ENCODE peak calls at places on chromosome 6, in five cellular contexts. One of them, this sample, is unnamed.

GRCh38 chr6:133230022-133230421 is 11.1 kb upstream of the EYA4 start:
- DNase-seq in PC-3: peak; percentile 45
- DNase-seq in thoracic aorta: no peak
- DNase-seq in AG10803: no peak
- DNase-seq in stomach: no peak
- DNase-seq in this sample: no peak

GRCh38 chr6:144415835-144416237 is 130.7 kb downstream of the UTRN start:
- DNase-seq in PC-3: peak; percentile 85
- DNase-seq in thoracic aorta: no peak
- DNase-seq in AG10803: peak; percentile 62
- DNase-seq in stomach: no peak
- DNase-seq in this sample: peak; percentile 96

GRCh38 chr6:47700051-47700450 is 1.7 kb downstream of the ADGRF4 start:
- DNase-seq in PC-3: peak; percentile 84
- DNase-seq in thoracic aorta: no peak
- DNase-seq in AG10803: peak; percentile 8
- DNase-seq in stomach: no peak
- DNase-seq in this sample: peak; percentile 62

GRCh38 chr6:110564703-110565421 is 88.4 kb upstream of the SLC22A16 start:
- DNase-seq in PC-3: no peak
- DNase-seq in thoracic aorta: no peak
- DNase-seq in AG10803: no peak
- DNase-seq in stomach: no peak
- DNase-seq in this sample: no peak

GRCh38 chr6:2275207-2275891 is 29.9 kb upstream of the GMDS start:
- DNase-seq in PC-3: no peak
- DNase-seq in thoracic aorta: no peak
- DNase-seq in AG10803: peak; percentile 37
- DNase-seq in stomach: no peak
- DNase-seq in this sample: peak; percentile 18

GRCh38 chr6:103858003-103858402 is 1001.7 kb downstream of the HACE1 start:
- DNase-seq in PC-3: no peak
- DNase-seq in thoracic aorta: no peak
- DNase-seq in AG10803: no peak
- DNase-seq in stomach: no peak
- DNase-seq in this sample: no peak

GRCh38 chr6:137191670-137192069 is 18.2 kb upstream of the IL22RA2 start:
- DNase-seq in PC-3: no peak
- DNase-seq in thoracic aorta: no peak
- DNase-seq in AG10803: peak; percentile 18
- DNase-seq in stomach: no peak
- DNase-seq in this sample: peak; percentile 76

GRCh38 chr6:16236009-16236501 is 2.3 kb upstream of the GMPR start:
- DNase-seq in PC-3: no peak
- DNase-seq in thoracic aorta: no peak
- DNase-seq in AG10803: no peak
- DNase-seq in stomach: peak; percentile 40
- DNase-seq in this sample: no peak

GRCh38 chr6:17962436-17963031 is 24.9 kb downstream of the KIF13A start:
- DNase-seq in PC-3: no peak
- DNase-seq in thoracic aorta: no peak
- DNase-seq in AG10803: peak; percentile 99
- DNase-seq in stomach: no peak
- DNase-seq in this sample: peak; percentile 96

GRCh38 chr6:93676506-93676905 is 257.1 kb upstream of the EPHA7 start:
- DNase-seq in PC-3: peak; percentile 50
- DNase-seq in thoracic aorta: no peak
- DNase-seq in AG10803: no peak
- DNase-seq in stomach: no peak
- DNase-seq in this sample: no peak

GRCh38 chr6:134170844-134171243 is 118.4 kb upstream of the SLC2A12 start:
- DNase-seq in PC-3: no peak
- DNase-seq in thoracic aorta: no peak
- DNase-seq in AG10803: peak; percentile 36
- DNase-seq in stomach: no peak
- DNase-seq in this sample: peak; percentile 49

GRCh38 chr6:134175532-134176282 is 123.3 kb upstream of the SLC2A12 start:
- DNase-seq in PC-3: peak; percentile 67
- DNase-seq in thoracic aorta: peak; percentile 63
- DNase-seq in AG10803: peak; percentile 71
- DNase-seq in stomach: peak; percentile 85
- DNase-seq in this sample: peak; percentile 85

DNA sequence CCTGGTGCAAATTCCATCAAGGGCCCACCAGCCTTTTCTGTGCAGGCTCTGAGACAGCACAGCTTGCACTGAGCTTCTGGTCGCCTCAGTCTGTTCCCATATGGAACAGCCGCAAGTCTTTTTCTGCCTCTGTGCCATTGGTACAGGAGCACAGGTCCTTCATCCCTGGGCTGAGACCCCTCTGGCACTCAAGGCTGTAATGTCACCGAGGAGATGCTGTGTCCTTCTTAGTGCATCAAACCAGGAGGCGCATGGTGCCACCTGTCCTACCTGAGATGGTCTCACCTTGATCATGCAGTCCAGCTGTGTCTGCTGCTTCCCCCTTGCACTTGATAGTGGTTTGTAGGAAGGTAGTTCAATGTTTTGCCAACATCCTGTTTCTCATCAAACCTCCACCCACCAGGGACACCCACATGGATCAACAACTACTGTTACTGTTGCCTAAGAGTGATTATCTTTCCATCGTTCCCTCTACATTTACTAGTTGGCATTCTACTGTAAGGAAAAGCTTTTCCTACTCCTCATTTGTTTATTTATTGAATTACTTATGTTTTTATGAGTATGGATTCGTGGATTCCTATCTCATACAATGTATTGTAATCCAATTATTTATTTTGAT is 29.0 kb downstream of the FAM50B start:
- DNase-seq in PC-3: no peak
- DNase-seq in thoracic aorta: no peak
- DNase-seq in AG10803: no peak
- DNase-seq in stomach: no peak
- DNase-seq in this sample: peak; percentile 36
- TF ChIP-seq CTCF in PC-3: no peak
- TF ChIP-seq CTCF in thoracic aorta: no peak
- TF ChIP-seq CTCF in AG10803: no peak
- TF ChIP-seq CTCF in stomach: no peak
- TF ChIP-seq CTCF in this sample: no peak

GRCh38 chr6:74733830-74734591 is 471.8 kb downstream of the COL12A1 start:
- DNase-seq in PC-3: no peak
- DNase-seq in thoracic aorta: no peak
- DNase-seq in AG10803: peak; percentile 89
- DNase-seq in stomach: no peak
- DNase-seq in this sample: peak; percentile 68
- H3K4me3 ChIP-seq in PC-3: no peak overlapping the region
- H3K4me3 ChIP-seq in thoracic aorta: no peak overlapping the region
- H3K4me3 ChIP-seq in AG10803: no peak overlapping the region
- H3K4me3 ChIP-seq in stomach: no peak overlapping the region
- H3K4me3 ChIP-seq in this sample: no peak overlapping the region

GRCh38 chr6:33790306-33790855 is 1.5 kb upstream of the LEMD2 start:
- DNase-seq in PC-3: no peak
- DNase-seq in thoracic aorta: no peak
- DNase-seq in AG10803: peak; percentile 83
- DNase-seq in stomach: no peak
- DNase-seq in this sample: no peak

GRCh38 chr6:33787954-33788693 is 806 bp downstream of the LEMD2 start:
- DNase-seq in PC-3: peak; percentile 56
- DNase-seq in thoracic aorta: no peak
- DNase-seq in AG10803: peak; percentile 87
- DNase-seq in stomach: peak; percentile 65
- DNase-seq in this sample: peak; percentile 83

GRCh38 chr6:33789550-33789895 is 593 bp upstream of the LEMD2 start:
- DNase-seq in PC-3: no peak
- DNase-seq in thoracic aorta: no peak
- DNase-seq in AG10803: no peak
- DNase-seq in stomach: no peak
- DNase-seq in this sample: no peak

GRCh38 chr6:33787336-33787953 is 1.5 kb downstream of the LEMD2 start:
- DNase-seq in PC-3: peak; percentile 47
- DNase-seq in thoracic aorta: no peak
- DNase-seq in AG10803: peak; percentile 85
- DNase-seq in stomach: no peak
- DNase-seq in this sample: peak; percentile 72

DNA sequence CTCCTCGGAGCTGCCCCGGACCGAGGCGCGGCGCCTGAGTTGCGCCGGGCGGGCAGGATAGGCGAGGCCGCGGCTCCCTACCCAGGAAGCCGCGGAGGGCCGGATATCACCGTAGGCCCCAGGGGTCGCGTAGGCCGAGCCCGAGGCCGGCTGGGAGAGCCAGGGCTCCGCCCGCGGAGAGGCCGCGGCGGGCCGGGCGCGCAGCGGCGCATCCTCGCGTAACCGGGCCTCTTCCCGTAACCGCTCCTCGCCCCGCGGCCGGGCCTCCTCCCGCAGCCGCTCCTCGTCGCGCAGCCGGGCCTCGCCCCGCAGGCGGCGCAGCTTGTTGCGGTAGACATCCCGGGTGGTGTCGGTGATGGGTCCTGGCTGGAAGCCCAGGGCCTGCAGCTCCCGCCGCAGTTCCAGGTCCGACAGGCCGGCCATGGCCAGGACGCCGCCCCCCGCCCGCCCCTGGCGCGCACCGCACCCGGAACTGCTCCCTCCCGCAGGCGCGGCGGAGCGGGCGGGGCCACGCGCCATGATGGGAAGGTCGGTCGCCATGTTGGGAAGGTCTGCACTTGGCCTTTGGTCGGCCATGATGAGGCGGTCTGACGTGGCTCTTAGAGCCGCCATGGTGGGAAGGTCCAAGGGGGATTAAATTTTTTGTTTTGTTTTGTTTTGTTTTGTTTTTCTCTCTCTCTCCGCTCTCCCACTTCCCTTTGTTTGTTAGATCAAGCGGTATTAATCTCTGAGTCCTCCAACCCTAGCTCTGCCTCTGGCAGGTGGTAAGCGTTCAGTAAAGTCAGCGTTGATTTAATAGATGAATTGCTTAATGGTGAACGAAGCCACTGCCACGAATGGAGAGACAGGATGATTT is at the start of gene LEMD2:
- DNase-seq in PC-3: peak; percentile 92
- DNase-seq in thoracic aorta: peak; percentile 76
- DNase-seq in AG10803: peak; percentile 94
- DNase-seq in stomach: peak; percentile 94
- DNase-seq in this sample: peak; percentile 93
- TF ChIP-seq CTCF in PC-3: no peak
- TF ChIP-seq CTCF in thoracic aorta: no peak
- TF ChIP-seq CTCF in AG10803: no peak
- TF ChIP-seq CTCF in stomach: no peak
- TF ChIP-seq CTCF in this sample: no peak

GRCh38 chr6:135851442-135852271 is at the start of gene PDE7B:
- DNase-seq in PC-3: peak; percentile 71
- DNase-seq in thoracic aorta: peak; percentile 11
- DNase-seq in AG10803: peak; percentile 99
- DNase-seq in stomach: peak; percentile 77
- DNase-seq in this sample: peak; percentile 100

GRCh38 chr6:135853986-135854385 is 2.5 kb downstream of the PDE7B start:
- DNase-seq in PC-3: no peak
- DNase-seq in thoracic aorta: no peak
- DNase-seq in AG10803: peak; percentile 8
- DNase-seq in stomach: no peak
- DNase-seq in this sample: peak; percentile 31

GRCh38 chr6:135850882-135851281 is 619 bp upstream of the PDE7B start:
- DNase-seq in PC-3: no peak
- DNase-seq in thoracic aorta: no peak
- DNase-seq in AG10803: no peak
- DNase-seq in stomach: no peak
- DNase-seq in this sample: no peak

GRCh38 chr6:135853227-135853626 is 1.7 kb downstream of the PDE7B start:
- DNase-seq in PC-3: no peak
- DNase-seq in thoracic aorta: no peak
- DNase-seq in AG10803: peak; percentile 28
- DNase-seq in stomach: no peak
- DNase-seq in this sample: peak; percentile 62

DNA sequence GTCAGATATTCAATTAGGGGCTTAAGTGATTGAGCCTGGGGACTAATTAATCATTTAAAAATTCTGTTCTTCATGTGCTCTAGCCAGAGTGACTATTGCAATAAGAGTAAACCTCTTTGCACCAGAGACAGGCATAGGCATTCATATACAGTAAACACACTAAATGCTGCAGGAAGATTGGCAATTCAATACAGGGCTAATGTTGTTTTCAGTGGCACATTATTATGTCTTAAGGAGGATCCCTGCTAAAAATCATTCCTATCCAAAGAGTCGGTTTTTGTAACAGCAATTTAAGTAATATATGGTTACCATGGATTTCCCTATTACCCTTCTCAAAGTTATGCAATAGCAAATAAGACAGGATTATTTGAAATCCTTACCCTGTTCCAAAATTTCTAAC is 1.3 kb downstream of the PDE7B start:
- DNase-seq in PC-3: no peak
- DNase-seq in thoracic aorta: no peak
- DNase-seq in AG10803: no peak
- DNase-seq in stomach: no peak
- DNase-seq in this sample: peak; percentile 35
- H3K4me3 ChIP-seq in PC-3: no peak overlapping the region
- H3K4me3 ChIP-seq in thoracic aorta: no peak overlapping the region
- H3K4me3 ChIP-seq in AG10803: peak overlapping the region; percentile 61
- H3K4me3 ChIP-seq in stomach: peak overlapping the region; percentile 35
- H3K4me3 ChIP-seq in this sample: peak overlapping the region; percentile 65

GRCh38 chr6:74585779-74586178 is 620.1 kb downstream of the COL12A1 start:
- DNase-seq in PC-3: peak; percentile 62
- DNase-seq in thoracic aorta: no peak
- DNase-seq in AG10803: peak; percentile 28
- DNase-seq in stomach: no peak
- DNase-seq in this sample: peak; percentile 63

GRCh38 chr6:74587386-74587785 is 618.5 kb downstream of the COL12A1 start:
- DNase-seq in PC-3: no peak
- DNase-seq in thoracic aorta: no peak
- DNase-seq in AG10803: no peak
- DNase-seq in stomach: no peak
- DNase-seq in this sample: no peak

GRCh38 chr6:74588094-74588493 is 617.8 kb downstream of the COL12A1 start:
- DNase-seq in PC-3: no peak
- DNase-seq in thoracic aorta: no peak
- DNase-seq in AG10803: no peak
- DNase-seq in stomach: no peak
- DNase-seq in this sample: no peak
- TF ChIP-seq CTCF in PC-3: no peak
- TF ChIP-seq CTCF in thoracic aorta: no peak
- TF ChIP-seq CTCF in AG10803: no peak
- TF ChIP-seq CTCF in stomach: no peak
- TF ChIP-seq CTCF in this sample: no peak

DNA sequence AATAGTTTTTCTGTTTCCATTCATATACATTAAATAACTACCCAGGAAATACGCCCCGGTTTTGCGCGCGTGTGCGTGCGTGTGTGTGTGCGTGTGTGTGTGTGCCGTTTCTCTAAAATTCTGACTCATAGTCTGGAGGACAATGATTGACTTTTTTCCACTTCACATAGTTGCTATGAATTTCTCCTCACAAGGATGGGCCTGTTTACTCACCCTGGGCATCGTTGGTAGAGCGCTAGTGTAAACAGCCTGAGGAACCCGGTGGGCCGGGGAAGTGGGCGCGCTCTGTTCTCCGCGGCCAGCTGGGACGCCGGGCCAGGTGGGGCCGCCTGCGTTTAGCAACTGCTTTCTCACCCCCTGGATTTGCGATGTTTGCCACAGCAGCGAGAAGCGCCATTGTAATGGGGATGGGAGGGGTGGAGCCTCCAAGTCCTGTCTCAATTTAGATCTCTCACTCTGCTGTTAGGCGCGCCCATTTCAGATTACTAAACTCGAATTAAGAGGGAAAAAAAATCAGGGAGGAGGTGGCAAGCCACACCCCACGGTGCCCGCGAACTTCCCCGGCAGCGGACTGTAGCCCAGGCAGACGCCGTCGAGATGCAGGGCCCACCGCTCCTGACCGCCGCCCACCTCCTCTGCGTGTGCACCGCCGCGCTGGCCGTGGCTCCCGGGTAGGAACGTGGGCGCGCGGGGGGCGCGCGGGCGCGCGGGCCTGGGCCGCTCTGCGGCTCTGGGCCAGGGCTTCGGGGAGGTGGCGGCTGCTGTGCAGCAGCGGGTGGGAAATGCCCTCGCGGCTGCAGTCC is at the start of gene CD109:
- DNase-seq in PC-3: peak; percentile 77
- DNase-seq in thoracic aorta: no peak
- DNase-seq in AG10803: peak; percentile 81
- DNase-seq in stomach: no peak
- DNase-seq in this sample: peak; percentile 88
- H3K4me3 ChIP-seq in PC-3: peak within 1 kb of the TSS; percentile 84
- H3K4me3 ChIP-seq in thoracic aorta: peak within 1 kb of the TSS; percentile 72
- H3K4me3 ChIP-seq in AG10803: peak within 1 kb of the TSS; percentile 78
- H3K4me3 ChIP-seq in stomach: peak within 1 kb of the TSS; percentile 53
- H3K4me3 ChIP-seq in this sample: peak within 1 kb of the TSS; percentile 68

This sample was measured in fibroblast of mammary gland.